ENCODE peak calls at places on chromosome 18, in eight cellular contexts. B, T, O, X, D, S, N and V are unnamed samples.

GRCh38 chr18:6120820-6121279 is 225.5 kb upstream of the TMEM200C start:
- DNase-seq in B (no peak), T (no peak), O (no peak), X (no peak), D (no peak), S (no peak), N (no peak), V (no peak)

GRCh38 chr18:77133920-77134496 is 1.4 kb upstream of the MBP start:
- DNase-seq in B (no peak), T (no peak), O (no peak), X (no peak), D (no peak), S (no peak), N (no peak), V (no peak)

GRCh38 chr18:48920408-48921038 is 30.2 kb downstream of the SMAD7 start:
- DNase-seq in B (no peak), T (no peak), O (no peak), X (no peak), D (no peak), S (no peak), N (no peak), V (no peak)

GRCh38 chr18:48007955-48008701 is 77.7 kb upstream of the SMAD2 start:
- DNase-seq in B (peak; percentile 66), T (peak; percentile 80), O (peak; percentile 17), X (peak; percentile 22), D (peak; percentile 50), S (peak; percentile 17), N (peak; percentile 31), V (peak; percentile 65)

GRCh38 chr18:54023471-54023870 is 201.0 kb downstream of the MBD2 start:
- DNase-seq in B (no peak), T (no peak), O (no peak), X (no peak), D (no peak), S (no peak), N (no peak), V (no peak)

GRCh38 chr18:50218432-50219197 is 23.7 kb upstream of the MYO5B start:
- DNase-seq in B (no peak), T (peak; percentile 36), O (no peak), X (no peak), D (no peak), S (no peak), N (peak; percentile 16), V (no peak)

GRCh38 chr18:13726972-13727331 is 479 bp downstream of the RNMT start:
- DNase-seq in B (peak; percentile 23), T (peak; percentile 23), O (no peak), X (no peak), D (no peak), S (peak; percentile 5), N (no peak), V (peak; percentile 31)

GRCh38 chr18:3626927-3627240 is 176.9 kb downstream of the TGIF1 start:
- DNase-seq in B (no peak), T (no peak), O (no peak), X (no peak), D (no peak), S (no peak), N (no peak), V (no peak)

GRCh38 chr18:24875286-24875685 is 414.8 kb downstream of the HRH4 start:
- DNase-seq in B (no peak), T (no peak), O (no peak), X (no peak), D (no peak), S (no peak), N (no peak), V (no peak)

GRCh38 chr18:26617151-26617554 is 68.8 kb upstream of the KCTD1 start:
- DNase-seq in B (no peak), T (no peak), O (no peak), X (no peak), D (no peak), S (no peak), N (no peak), V (no peak)

GRCh38 chr18:68841301-68841700 is 43.4 kb downstream of the CCDC102B start:
- DNase-seq in B (no peak), T (no peak), O (no peak), X (no peak), D (no peak), S (no peak), N (no peak), V (no peak)

GRCh38 chr18:361941-362913 is 94.4 kb upstream of the THOC1 start:
- DNase-seq in B (peak; percentile 3), T (no peak), O (no peak), X (no peak), D (no peak), S (no peak), N (no peak), V (peak; percentile 62)